ENCODE peak calls at places on chromosome 14, in seven cellular contexts. N is anterior cingulate cortex; S is CD4-positive, alpha-beta T cell; O is NCI-H1092; T is aorta; R is CD4-positive, CD25-positive, alpha-beta regulatory T cell; X is IMR-90. D is an unnamed sample.

GRCh38 chr14:93010543-93011541 is 87.9 kb downstream of the CHGA start:
- DNase-seq in N (no peak), S (no peak), O (no peak), T (no peak), R (no peak), X (no peak), D (no peak)

GRCh38 chr14:88005978-88006851 is 1.3 kb downstream of the GPR65 start:
- DNase-seq in N (no peak), S (peak), O (no peak), T (no peak), R (peak), X (no peak), D (peak)

GRCh38 chr14:105576525-105577088 is 50.2 kb downstream of the TMEM121 start:
- DNase-seq in N (no peak), S (no peak), O (no peak), T (no peak), R (no peak), X (no peak), D (no peak)

GRCh38 chr14:99807413-99808132 is 14.4 kb downstream of the EML1 start:
- DNase-seq in N (no peak), S (no peak), O (no peak), T (no peak), R (no peak), X (no peak), D (no peak)

GRCh38 chr14:95282354-95282985 is 37.2 kb downstream of the CLMN start:
- DNase-seq in N (no peak), S (no peak), O (no peak), T (no peak), R (no peak), X (no peak), D (no peak)

GRCh38 chr14:62209287-62209899 is 447.2 kb downstream of the SNAPC1 start:
- DNase-seq in N (no peak), S (no peak), O (no peak), T (no peak), R (no peak), X (peak), D (no peak)

GRCh38 chr14:90609376-90609775 is 206.9 kb downstream of the TTC7B start:
- DNase-seq in N (no peak), S (no peak), O (no peak), T (no peak), R (no peak), X (no peak), D (no peak)

GRCh38 chr14:92645841-92646478 is 102.5 kb downstream of the LGMN start:
- DNase-seq in N (no peak), S (no peak), O (no peak), T (no peak), R (no peak), X (peak), D (no peak)

GRCh38 chr14:104698688-104699425 is 9.4 kb downstream of the INF2 start:
- DNase-seq in N (peak), S (no peak), O (no peak), T (peak), R (no peak), X (no peak), D (no peak)

GRCh38 chr14:50821471-50822464 is 9.2 kb downstream of the NIN start:
- DNase-seq in N (no peak), S (peak), O (no peak), T (no peak), R (peak), X (no peak), D (no peak)

GRCh38 chr14:72104011-72104613 is 171.9 kb downstream of the RGS6 start:
- DNase-seq in N (no peak), S (no peak), O (no peak), T (no peak), R (peak), X (no peak), D (no peak)

GRCh38 chr14:39203659-39204606 is 28.9 kb downstream of the PNN start:
- DNase-seq in N (no peak), S (no peak), O (no peak), T (no peak), R (no peak), X (no peak), D (no peak)

GRCh38 chr14:79540394-79540793 is 670.9 kb downstream of the DIO2 start:
- DNase-seq in N (no peak), S (no peak), O (no peak), T (no peak), R (no peak), X (no peak), D (no peak)

GRCh38 chr14:74867673-74868072 is 8.3 kb downstream of the PROX2 start:
- DNase-seq in N (peak), S (peak), O (no peak), T (no peak), R (peak), X (peak), D (no peak)

GRCh38 chr14:73743431-73743931 is 29.3 kb upstream of the PNMA1 start:
- DNase-seq in N (no peak), S (peak), O (no peak), T (no peak), R (peak), X (no peak), D (no peak)

GRCh38 chr14:94337274-94337673 is 14.1 kb upstream of the SERPINA6 start:
- DNase-seq in N (no peak), S (no peak), O (no peak), T (no peak), R (no peak), X (peak), D (no peak)

GRCh38 chr14:99729991-99730875 is 46.1 kb downstream of the CYP46A1 start:
- DNase-seq in N (no peak), S (peak), O (no peak), T (peak), R (peak), X (peak), D (peak)

GRCh38 chr14:65412189-65412846 is at the start of gene FUT8:
- DNase-seq in N (peak), S (peak), O (peak), T (peak), R (peak), X (peak), D (peak)

GRCh38 chr14:71442503-71442902 is 489.7 kb upstream of the RGS6 start:
- DNase-seq in N (no peak), S (no peak), O (no peak), T (no peak), R (no peak), X (no peak), D (no peak)

GRCh38 chr14:42469637-42470426 is 863.2 kb downstream of the LRFN5 start:
- DNase-seq in N (no peak), S (no peak), O (no peak), T (no peak), R (no peak), X (peak), D (no peak)

GRCh38 chr14:91258021-91258618 is 13.6 kb upstream of the GPR68 start:
- DNase-seq in N (no peak), S (no peak), O (no peak), T (no peak), R (no peak), X (peak), D (no peak)

GRCh38 chr14:92613008-92613658 is 99.6 kb downstream of the RIN3 start:
- DNase-seq in N (no peak), S (peak), O (peak), T (no peak), R (peak), X (no peak), D (peak)

D was measured in T-helper 1 cell.